ENCODE peak calls at places on chromosomes 2 and 18, in ten cellular contexts. O, I, W, C, X, M, A, N, E and D are unnamed samples.

GRCh38 chr2:216425008-216425780 is 12.9 kb downstream of the SMARCAL1 start:
- DNase-seq in O (no peak), I (no peak), W (no peak), C (no peak), X (no peak), M (no peak), A (no peak), N (no peak), E (no peak), D (no peak)

GRCh38 chr2:112181571-112182290 is 43.5 kb downstream of the FBLN7 start:
- DNase-seq in O (no peak), I (no peak), W (no peak), C (peak), X (no peak), M (no peak), A (no peak), N (no peak), E (no peak), D (no peak)

GRCh38 chr2:230868947-230869690 is 4.4 kb downstream of the ITM2C start:
- DNase-seq in O (no peak), I (no peak), W (peak), C (no peak), X (no peak), M (peak), A (no peak), N (no peak), E (no peak), D (no peak)

GRCh38 chr2:45790157-45790723 is 138.8 kb downstream of the PRKCE start:
- DNase-seq in O (no peak), I (no peak), W (no peak), C (no peak), X (no peak), M (no peak), A (no peak), N (no peak), E (no peak), D (no peak)

GRCh38 chr2:187051350-187051749 is 202.4 kb upstream of the ZSWIM2 start:
- DNase-seq in O (no peak), I (no peak), W (no peak), C (no peak), X (no peak), M (peak), A (no peak), N (no peak), E (peak), D (no peak)

GRCh38 chr2:74233648-74234047 is 35.2 kb downstream of the MTHFD2 start:
- DNase-seq in O (no peak), I (no peak), W (peak), C (no peak), X (no peak), M (no peak), A (no peak), N (no peak), E (no peak), D (no peak)

GRCh38 chr2:241994556-241995213 is 125.2 kb downstream of the RTP5 start:
- DNase-seq in O (no peak), I (no peak), W (peak), C (no peak), X (no peak), M (no peak), A (no peak), N (no peak), E (no peak), D (no peak)

GRCh38 chr2:239944706-239945551 is 80.2 kb downstream of the NDUFA10 start:
- DNase-seq in O (peak), I (no peak), W (no peak), C (no peak), X (peak), M (no peak), A (no peak), N (no peak), E (no peak), D (peak)

GRCh38 chr2:230106771-230107170 is 38.0 kb upstream of the SLC16A14 start:
- DNase-seq in O (no peak), I (no peak), W (no peak), C (peak), X (no peak), M (no peak), A (no peak), N (no peak), E (no peak), D (no peak)

GRCh38 chr18:49725809-49726514 is 87.4 kb downstream of the ACAA2 start:
- DNase-seq in O (no peak), I (peak), W (no peak), C (peak), X (peak), M (no peak), A (peak), N (peak), E (no peak), D (no peak)

GRCh38 chr2:136376798-136377211 is 258.9 kb upstream of the CXCR4 start:
- DNase-seq in O (no peak), I (no peak), W (no peak), C (no peak), X (no peak), M (no peak), A (no peak), N (peak), E (no peak), D (no peak)

GRCh38 chr18:28161608-28162599 is 15.0 kb downstream of the CDH2 start:
- DNase-seq in O (no peak), I (no peak), W (no peak), C (peak), X (no peak), M (no peak), A (no peak), N (no peak), E (no peak), D (no peak)

GRCh38 chr2:63669596-63669995 is 80.8 kb downstream of the MDH1 start:
- DNase-seq in O (no peak), I (no peak), W (no peak), C (no peak), X (no peak), M (no peak), A (no peak), N (no peak), E (no peak), D (no peak)

GRCh38 chr2:217970206-217970605 is 32.6 kb downstream of the TNS1 start:
- DNase-seq in O (no peak), I (no peak), W (no peak), C (no peak), X (no peak), M (no peak), A (no peak), N (no peak), E (no peak), D (no peak)

GRCh38 chr2:75416420-75417342 is 144.1 kb downstream of the EVA1A start:
- DNase-seq in O (no peak), I (no peak), W (no peak), C (no peak), X (no peak), M (peak), A (no peak), N (no peak), E (no peak), D (no peak)

GRCh38 chr2:3249477-3249962 is 128.1 kb downstream of the EIPR1 start:
- DNase-seq in O (no peak), I (no peak), W (no peak), C (no peak), X (no peak), M (no peak), A (no peak), N (no peak), E (no peak), D (no peak)

GRCh38 chr2:20661028-20661980 is 5.6 kb upstream of the GDF7 start:
- DNase-seq in O (peak), I (peak), W (peak), C (peak), X (peak), M (peak), A (peak), N (peak), E (peak), D (peak)

GRCh38 chr2:23002234-23002633 is 382.7 kb upstream of the KLHL29 start:
- DNase-seq in O (no peak), I (no peak), W (no peak), C (no peak), X (no peak), M (no peak), A (no peak), N (no peak), E (no peak), D (no peak)

GRCh38 chr2:236047886-236048540 is 120.2 kb downstream of the GBX2 start:
- DNase-seq in O (no peak), I (no peak), W (no peak), C (peak), X (peak), M (no peak), A (peak), N (no peak), E (no peak), D (no peak)

GRCh38 chr2:159982842-159983785 is 79.3 kb downstream of the PLA2R1 start:
- DNase-seq in O (no peak), I (no peak), W (no peak), C (no peak), X (no peak), M (no peak), A (no peak), N (no peak), E (no peak), D (no peak)

GRCh38 chr2:159030674-159031380 is 62.4 kb downstream of the TANC1 start:
- DNase-seq in O (no peak), I (peak), W (peak), C (peak), X (peak), M (no peak), A (no peak), N (no peak), E (no peak), D (no peak)

GRCh38 chr18:21490745-21491144 is 109.8 kb downstream of the ESCO1 start:
- DNase-seq in O (no peak), I (no peak), W (no peak), C (no peak), X (no peak), M (no peak), A (no peak), N (no peak), E (no peak), D (no peak)

GRCh38 chr2:44578401-44579135 is 216.8 kb downstream of the CAMKMT start:
- DNase-seq in O (peak), I (no peak), W (no peak), C (peak), X (peak), M (peak), A (peak), N (no peak), E (peak), D (no peak)

GRCh38 chr2:37920570-37920969 is 4.5 kb upstream of the RMDN2 start:
- DNase-seq in O (no peak), I (no peak), W (no peak), C (peak), X (no peak), M (no peak), A (no peak), N (no peak), E (no peak), D (no peak)

GRCh38 chr2:39696072-39696471 is 30.4 kb downstream of the TMEM178A start:
- DNase-seq in O (no peak), I (no peak), W (no peak), C (peak), X (no peak), M (no peak), A (peak), N (peak), E (no peak), D (no peak)

GRCh38 chr2:28463893-28464292 is 32.0 kb upstream of the PLB1 start:
- DNase-seq in O (no peak), I (no peak), W (no peak), C (no peak), X (no peak), M (no peak), A (no peak), N (no peak), E (no peak), D (no peak)

GRCh38 chr2:168626610-168627009 is 170.5 kb downstream of the CERS6 start:
- DNase-seq in O (no peak), I (no peak), W (no peak), C (no peak), X (no peak), M (no peak), A (no peak), N (no peak), E (no peak), D (no peak)

GRCh38 chr2:230234122-230234722 is 8.7 kb downstream of the SP140 start:
- DNase-seq in O (no peak), I (no peak), W (no peak), C (no peak), X (no peak), M (no peak), A (no peak), N (no peak), E (no peak), D (no peak)

GRCh38 chr2:30230479-30230854 is 867 bp upstream of the LBH start:
- DNase-seq in O (no peak), I (no peak), W (no peak), C (no peak), X (no peak), M (no peak), A (no peak), N (no peak), E (no peak), D (no peak)

GRCh38 chr2:85160946-85161625 is 27.9 kb downstream of the TCF7L1 start:
- DNase-seq in O (no peak), I (no peak), W (no peak), C (no peak), X (no peak), M (no peak), A (no peak), N (no peak), E (no peak), D (no peak)

GRCh38 chr2:221792971-221793670 is 221.0 kb upstream of the EPHA4 start:
- DNase-seq in O (no peak), I (no peak), W (no peak), C (no peak), X (no peak), M (no peak), A (no peak), N (no peak), E (no peak), D (no peak)

GRCh38 chr2:74569686-74570085 is 15.2 kb downstream of the DOK1 start:
- DNase-seq in O (no peak), I (no peak), W (no peak), C (no peak), X (no peak), M (no peak), A (no peak), N (no peak), E (no peak), D (no peak)

GRCh38 chr2:155980941-155981561 is 351.5 kb downstream of the NR4A2 start:
- DNase-seq in O (peak), I (no peak), W (no peak), C (no peak), X (no peak), M (no peak), A (no peak), N (no peak), E (peak), D (no peak)

GRCh38 chr18:52499646-52500045 is 159.6 kb downstream of the DCC start:
- DNase-seq in O (no peak), I (peak), W (no peak), C (no peak), X (no peak), M (no peak), A (no peak), N (no peak), E (no peak), D (no peak)

GRCh38 chr2:187453078-187453641 is 5.1 kb upstream of the CALCRL start:
- DNase-seq in O (no peak), I (peak), W (no peak), C (peak), X (no peak), M (peak), A (no peak), N (no peak), E (peak), D (no peak)

GRCh38 chr2:38466849-38467767 is 90.0 kb upstream of the ATL2 start:
- DNase-seq in O (no peak), I (no peak), W (no peak), C (no peak), X (no peak), M (no peak), A (no peak), N (no peak), E (no peak), D (no peak)

GRCh38 chr2:144509548-144510205 is 10.2 kb downstream of the ZEB2 start:
- DNase-seq in O (no peak), I (no peak), W (no peak), C (no peak), X (no peak), M (no peak), A (no peak), N (no peak), E (no peak), D (no peak)

GRCh38 chr2:70596293-70596692 is 42.7 kb upstream of the TGFA start:
- DNase-seq in O (no peak), I (no peak), W (no peak), C (peak), X (no peak), M (no peak), A (peak), N (peak), E (no peak), D (no peak)

GRCh38 chr2:39437522-39438296 is 624 bp upstream of the MAP4K3 start:
- DNase-seq in O (no peak), I (peak), W (peak), C (peak), X (peak), M (peak), A (peak), N (no peak), E (peak), D (peak)

GRCh38 chr18:63346031-63346430 is 21.0 kb downstream of the KDSR start:
- DNase-seq in O (no peak), I (no peak), W (no peak), C (peak), X (no peak), M (no peak), A (peak), N (no peak), E (no peak), D (no peak)

GRCh38 chr2:96116879-96117533 is 635 bp upstream of the ADRA2B start:
- DNase-seq in O (no peak), I (peak), W (peak), C (peak), X (peak), M (peak), A (no peak), N (no peak), E (peak), D (peak)

GRCh38 chr2:96118698-96119388 is 2.5 kb upstream of the ADRA2B start:
- DNase-seq in O (no peak), I (no peak), W (no peak), C (no peak), X (no peak), M (no peak), A (no peak), N (no peak), E (no peak), D (peak)

GRCh38 chr2:96116424-96116878 is at the start of gene ADRA2B:
- DNase-seq in O (no peak), I (peak), W (peak), C (peak), X (peak), M (peak), A (no peak), N (no peak), E (peak), D (peak)

GRCh38 chr2:96119389-96119751 is 3.0 kb upstream of the ADRA2B start:
- DNase-seq in O (no peak), I (no peak), W (no peak), C (no peak), X (no peak), M (no peak), A (no peak), N (no peak), E (no peak), D (no peak)

GRCh38 chr2:96117701-96118588 is 1.6 kb upstream of the ADRA2B start:
- DNase-seq in O (no peak), I (peak), W (no peak), C (peak), X (no peak), M (no peak), A (no peak), N (no peak), E (peak), D (peak)
- TF ChIP-seq CTCF in O (no peak), I (no peak), W (no peak), C (peak), X (peak), M (no peak), A (peak), N (no peak), E (peak), D (no peak)

GRCh38 chr18:7805880-7806279 is 238.8 kb downstream of the PTPRM start:
- DNase-seq in O (no peak), I (peak), W (no peak), C (no peak), X (no peak), M (no peak), A (no peak), N (no peak), E (no peak), D (no peak)
- TF ChIP-seq CTCF in O (no peak), I (no peak), W (no peak), C (no peak), X (no peak), M (no peak), A (no peak), N (no peak), E (no peak), D (peak)

GRCh38 chr2:201559067-201559710 is 84.1 kb downstream of the TMEM237 start:
- DNase-seq in O (no peak), I (no peak), W (no peak), C (peak), X (peak), M (no peak), A (peak), N (no peak), E (no peak), D (no peak)
- TF ChIP-seq CTCF in O (no peak), I (no peak), W (no peak), C (no peak), X (no peak), M (no peak), A (no peak), N (no peak), E (no peak), D (no peak)

GRCh38 chr2:177149155-177149503 is 63.5 kb upstream of the HNRNPA3 start:
- DNase-seq in O (no peak), I (no peak), W (no peak), C (no peak), X (no peak), M (no peak), A (no peak), N (no peak), E (no peak), D (no peak)
- TF ChIP-seq CTCF in O (no peak), I (no peak), W (no peak), C (no peak), X (no peak), M (no peak), A (no peak), N (no peak), E (no peak), D (no peak)

GRCh38 chr2:43158259-43158880 is 68.0 kb downstream of the ZFP36L2 start:
- DNase-seq in O (peak), I (peak), W (peak), C (peak), X (peak), M (peak), A (peak), N (no peak), E (no peak), D (peak)
- TF ChIP-seq CTCF in O (no peak), I (no peak), W (no peak), C (no peak), X (no peak), M (no peak), A (no peak), N (no peak), E (no peak), D (no peak)

DNA sequence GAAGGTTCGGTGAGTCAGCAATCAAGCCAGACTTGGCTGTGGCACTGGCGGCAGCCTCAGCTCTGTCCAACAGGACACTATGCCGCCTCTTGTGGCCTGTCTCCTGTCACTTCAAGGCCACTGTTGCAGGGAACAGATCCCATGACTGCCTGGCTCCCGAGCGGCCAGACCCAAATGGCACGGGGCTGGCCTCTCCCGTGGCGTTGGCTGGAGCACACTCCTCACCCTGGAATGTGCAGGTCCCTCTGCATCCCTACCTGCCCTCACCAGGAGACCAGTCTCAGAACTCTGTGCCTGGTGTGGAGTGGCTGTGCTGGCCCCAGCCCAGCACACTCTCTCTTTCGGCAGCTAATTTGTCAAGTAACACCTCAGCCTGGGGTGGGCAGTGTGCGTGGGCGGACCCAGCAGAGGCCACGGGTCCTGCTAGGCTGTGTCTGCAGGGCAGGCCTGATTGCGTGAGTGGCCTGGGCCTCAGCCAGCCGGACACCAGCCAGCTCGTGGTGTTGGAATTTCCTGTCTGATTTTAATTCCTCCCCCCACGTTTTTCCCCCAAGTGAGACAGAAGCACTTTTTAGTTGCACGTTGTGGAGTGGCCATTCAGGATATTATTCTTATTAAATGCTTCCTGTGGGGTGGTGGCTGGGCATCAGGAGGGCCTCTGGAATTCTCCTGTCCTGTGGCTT is 179.3 kb downstream of the GLI2 start:
- DNase-seq in O (no peak), I (peak), W (peak), C (peak), X (peak), M (no peak), A (no peak), N (peak), E (no peak), D (peak)
- TF ChIP-seq CTCF in O (no peak), I (no peak), W (no peak), C (no peak), X (no peak), M (no peak), A (no peak), N (no peak), E (no peak), D (peak)